ENCODE peak calls at places on chromosome 19, in nine cellular contexts. One of them, this sample, is unnamed.

GRCh38 chr19:3338541-3339181 is 27.7 kb upstream of the NFIC start:
- DNase-seq in A549: no peak
- DNase-seq in NCI-H2227 treated with DMSO at 0.1 percent for 48 hours: no peak
- DNase-seq in AG09319: no peak
- DNase-seq in stimulated activated CD4-positive, alpha-beta T cell treated with anti-CD3 and anti-CD28 coated beads, Interleukin-15, amount 100 ng/mL, for 24 hours: peak; percentile 53
- DNase-seq in activated T-cell treated with anti-CD3 and anti-CD28 coated beads, Interleukin-2, amount 50 U/mL, for 4 hours: peak; percentile 50
- DNase-seq in T-helper 2 cell: no peak
- DNase-seq in neural crest cell: no peak
- DNase-seq in ascending aorta: no peak
- DNase-seq in this sample: no peak

GRCh38 chr19:14114854-14115253 is 2.7 kb downstream of the PRKACA start:
- DNase-seq in ascending aorta: no peak
- DNase-seq in A549: peak; percentile 48
- DNase-seq in T-helper 2 cell: no peak
- DNase-seq in NCI-H2227 treated with DMSO at 0.1 percent for 48 hours: no peak
- DNase-seq in AG09319: no peak
- DNase-seq in activated T-cell treated with anti-CD3 and anti-CD28 coated beads, Interleukin-2, amount 50 U/mL, for 4 hours: peak; percentile 48
- DNase-seq in stimulated activated CD4-positive, alpha-beta T cell treated with anti-CD3 and anti-CD28 coated beads, Interleukin-15, amount 100 ng/mL, for 24 hours: peak; percentile 66
- DNase-seq in neural crest cell: peak; percentile 21
- DNase-seq in this sample: no peak

GRCh38 chr19:48637449-48637947 is 319 bp upstream of the DBP start:
- DNase-seq in neural crest cell: peak; percentile 92
- DNase-seq in AG09319: peak; percentile 99
- DNase-seq in stimulated activated CD4-positive, alpha-beta T cell treated with anti-CD3 and anti-CD28 coated beads, Interleukin-15, amount 100 ng/mL, for 24 hours: peak; percentile 99
- DNase-seq in T-helper 2 cell: peak; percentile 98
- DNase-seq in NCI-H2227 treated with DMSO at 0.1 percent for 48 hours: peak; percentile 95
- DNase-seq in activated T-cell treated with anti-CD3 and anti-CD28 coated beads, Interleukin-2, amount 50 U/mL, for 4 hours: peak; percentile 99
- DNase-seq in ascending aorta: peak; percentile 98
- DNase-seq in A549: peak; percentile 100
- DNase-seq in this sample: peak; percentile 100

GRCh38 chr19:53094749-53095575 is 8.3 kb downstream of the ZNF160 start:
- DNase-seq in neural crest cell: no peak
- DNase-seq in stimulated activated CD4-positive, alpha-beta T cell treated with anti-CD3 and anti-CD28 coated beads, Interleukin-15, amount 100 ng/mL, for 24 hours: no peak
- DNase-seq in AG09319: no peak
- DNase-seq in activated T-cell treated with anti-CD3 and anti-CD28 coated beads, Interleukin-2, amount 50 U/mL, for 4 hours: no peak
- DNase-seq in A549: no peak
- DNase-seq in NCI-H2227 treated with DMSO at 0.1 percent for 48 hours: no peak
- DNase-seq in ascending aorta: no peak
- DNase-seq in T-helper 2 cell: no peak
- DNase-seq in this sample: no peak

GRCh38 chr19:8304841-8305621 is 3.1 kb downstream of the CD320 start:
- DNase-seq in ascending aorta: no peak
- DNase-seq in AG09319: no peak
- DNase-seq in activated T-cell treated with anti-CD3 and anti-CD28 coated beads, Interleukin-2, amount 50 U/mL, for 4 hours: no peak
- DNase-seq in NCI-H2227 treated with DMSO at 0.1 percent for 48 hours: no peak
- DNase-seq in stimulated activated CD4-positive, alpha-beta T cell treated with anti-CD3 and anti-CD28 coated beads, Interleukin-15, amount 100 ng/mL, for 24 hours: peak; percentile 56
- DNase-seq in neural crest cell: peak; percentile 50
- DNase-seq in A549: no peak
- DNase-seq in T-helper 2 cell: no peak
- DNase-seq in this sample: no peak

GRCh38 chr19:45097776-45098520 is 5.0 kb downstream of the PPP1R37 start:
- DNase-seq in ascending aorta: no peak
- DNase-seq in A549: peak; percentile 95
- DNase-seq in NCI-H2227 treated with DMSO at 0.1 percent for 48 hours: no peak
- DNase-seq in neural crest cell: no peak
- DNase-seq in stimulated activated CD4-positive, alpha-beta T cell treated with anti-CD3 and anti-CD28 coated beads, Interleukin-15, amount 100 ng/mL, for 24 hours: no peak
- DNase-seq in AG09319: peak; percentile 65
- DNase-seq in T-helper 2 cell: no peak
- DNase-seq in activated T-cell treated with anti-CD3 and anti-CD28 coated beads, Interleukin-2, amount 50 U/mL, for 4 hours: no peak
- DNase-seq in this sample: peak; percentile 64

GRCh38 chr19:32843716-32844245 is 25.8 kb downstream of the SLC7A9 start:
- DNase-seq in neural crest cell: no peak
- DNase-seq in AG09319: no peak
- DNase-seq in activated T-cell treated with anti-CD3 and anti-CD28 coated beads, Interleukin-2, amount 50 U/mL, for 4 hours: no peak
- DNase-seq in T-helper 2 cell: no peak
- DNase-seq in NCI-H2227 treated with DMSO at 0.1 percent for 48 hours: no peak
- DNase-seq in ascending aorta: no peak
- DNase-seq in stimulated activated CD4-positive, alpha-beta T cell treated with anti-CD3 and anti-CD28 coated beads, Interleukin-15, amount 100 ng/mL, for 24 hours: no peak
- DNase-seq in A549: no peak
- DNase-seq in this sample: no peak

GRCh38 chr19:43560687-43561086 is 14.6 kb downstream of the XRCC1 start:
- DNase-seq in AG09319: no peak
- DNase-seq in neural crest cell: no peak
- DNase-seq in activated T-cell treated with anti-CD3 and anti-CD28 coated beads, Interleukin-2, amount 50 U/mL, for 4 hours: peak; percentile 21
- DNase-seq in A549: peak; percentile 62
- DNase-seq in ascending aorta: no peak
- DNase-seq in stimulated activated CD4-positive, alpha-beta T cell treated with anti-CD3 and anti-CD28 coated beads, Interleukin-15, amount 100 ng/mL, for 24 hours: peak; percentile 24
- DNase-seq in T-helper 2 cell: no peak
- DNase-seq in NCI-H2227 treated with DMSO at 0.1 percent for 48 hours: no peak
- DNase-seq in this sample: no peak

GRCh38 chr19:21221653-21222052 is 79.8 kb downstream of the ZNF431 start:
- DNase-seq in activated T-cell treated with anti-CD3 and anti-CD28 coated beads, Interleukin-2, amount 50 U/mL, for 4 hours: no peak
- DNase-seq in A549: no peak
- DNase-seq in NCI-H2227 treated with DMSO at 0.1 percent for 48 hours: no peak
- DNase-seq in ascending aorta: no peak
- DNase-seq in neural crest cell: no peak
- DNase-seq in stimulated activated CD4-positive, alpha-beta T cell treated with anti-CD3 and anti-CD28 coated beads, Interleukin-15, amount 100 ng/mL, for 24 hours: no peak
- DNase-seq in AG09319: no peak
- DNase-seq in T-helper 2 cell: no peak
- DNase-seq in this sample: no peak

GRCh38 chr19:789473-790052 is 7.7 kb upstream of the PTBP1 start:
- DNase-seq in ascending aorta: no peak
- DNase-seq in AG09319: no peak
- DNase-seq in neural crest cell: no peak
- DNase-seq in NCI-H2227 treated with DMSO at 0.1 percent for 48 hours: no peak
- DNase-seq in T-helper 2 cell: no peak
- DNase-seq in A549: no peak
- DNase-seq in stimulated activated CD4-positive, alpha-beta T cell treated with anti-CD3 and anti-CD28 coated beads, Interleukin-15, amount 100 ng/mL, for 24 hours: no peak
- DNase-seq in activated T-cell treated with anti-CD3 and anti-CD28 coated beads, Interleukin-2, amount 50 U/mL, for 4 hours: no peak
- DNase-seq in this sample: no peak

GRCh38 chr19:45152504-45153338 is 8.1 kb downstream of the NKPD1 start:
- DNase-seq in neural crest cell: no peak
- DNase-seq in NCI-H2227 treated with DMSO at 0.1 percent for 48 hours: no peak
- DNase-seq in AG09319: no peak
- DNase-seq in A549: no peak
- DNase-seq in T-helper 2 cell: no peak
- DNase-seq in ascending aorta: no peak
- DNase-seq in stimulated activated CD4-positive, alpha-beta T cell treated with anti-CD3 and anti-CD28 coated beads, Interleukin-15, amount 100 ng/mL, for 24 hours: peak; percentile 58
- DNase-seq in activated T-cell treated with anti-CD3 and anti-CD28 coated beads, Interleukin-2, amount 50 U/mL, for 4 hours: peak; percentile 48
- DNase-seq in this sample: no peak

GRCh38 chr19:55553217-55554182 is 8.2 kb upstream of the SBK3 start:
- DNase-seq in activated T-cell treated with anti-CD3 and anti-CD28 coated beads, Interleukin-2, amount 50 U/mL, for 4 hours: no peak
- DNase-seq in T-helper 2 cell: no peak
- DNase-seq in ascending aorta: no peak
- DNase-seq in AG09319: no peak
- DNase-seq in neural crest cell: no peak
- DNase-seq in stimulated activated CD4-positive, alpha-beta T cell treated with anti-CD3 and anti-CD28 coated beads, Interleukin-15, amount 100 ng/mL, for 24 hours: no peak
- DNase-seq in A549: no peak
- DNase-seq in NCI-H2227 treated with DMSO at 0.1 percent for 48 hours: no peak
- DNase-seq in this sample: no peak

GRCh38 chr19:45499196-45500180 is 1.2 kb downstream of the PPM1N start:
- DNase-seq in stimulated activated CD4-positive, alpha-beta T cell treated with anti-CD3 and anti-CD28 coated beads, Interleukin-15, amount 100 ng/mL, for 24 hours: peak; percentile 78
- DNase-seq in AG09319: no peak
- DNase-seq in neural crest cell: peak; percentile 23
- DNase-seq in A549: no peak
- DNase-seq in ascending aorta: no peak
- DNase-seq in T-helper 2 cell: no peak
- DNase-seq in NCI-H2227 treated with DMSO at 0.1 percent for 48 hours: no peak
- DNase-seq in activated T-cell treated with anti-CD3 and anti-CD28 coated beads, Interleukin-2, amount 50 U/mL, for 4 hours: peak; percentile 60
- DNase-seq in this sample: no peak

GRCh38 chr19:7191946-7192691 is 102.1 kb downstream of the INSR start:
- DNase-seq in neural crest cell: no peak
- DNase-seq in T-helper 2 cell: no peak
- DNase-seq in A549: no peak
- DNase-seq in activated T-cell treated with anti-CD3 and anti-CD28 coated beads, Interleukin-2, amount 50 U/mL, for 4 hours: peak; percentile 27
- DNase-seq in AG09319: no peak
- DNase-seq in stimulated activated CD4-positive, alpha-beta T cell treated with anti-CD3 and anti-CD28 coated beads, Interleukin-15, amount 100 ng/mL, for 24 hours: peak; percentile 47
- DNase-seq in ascending aorta: no peak
- DNase-seq in NCI-H2227 treated with DMSO at 0.1 percent for 48 hours: no peak
- DNase-seq in this sample: no peak

GRCh38 chr19:49106648-49107135 is 7.5 kb upstream of the LIN7B start:
- DNase-seq in activated T-cell treated with anti-CD3 and anti-CD28 coated beads, Interleukin-2, amount 50 U/mL, for 4 hours: peak; percentile 63
- DNase-seq in A549: peak; percentile 69
- DNase-seq in ascending aorta: no peak
- DNase-seq in T-helper 2 cell: no peak
- DNase-seq in stimulated activated CD4-positive, alpha-beta T cell treated with anti-CD3 and anti-CD28 coated beads, Interleukin-15, amount 100 ng/mL, for 24 hours: peak; percentile 75
- DNase-seq in AG09319: no peak
- DNase-seq in NCI-H2227 treated with DMSO at 0.1 percent for 48 hours: no peak
- DNase-seq in neural crest cell: peak; percentile 63
- DNase-seq in this sample: peak; percentile 46

GRCh38 chr19:17041994-17042393 is 15.4 kb upstream of the CPAMD8 start:
- DNase-seq in NCI-H2227 treated with DMSO at 0.1 percent for 48 hours: no peak
- DNase-seq in A549: no peak
- DNase-seq in neural crest cell: no peak
- DNase-seq in stimulated activated CD4-positive, alpha-beta T cell treated with anti-CD3 and anti-CD28 coated beads, Interleukin-15, amount 100 ng/mL, for 24 hours: no peak
- DNase-seq in AG09319: peak; percentile 20
- DNase-seq in activated T-cell treated with anti-CD3 and anti-CD28 coated beads, Interleukin-2, amount 50 U/mL, for 4 hours: no peak
- DNase-seq in ascending aorta: no peak
- DNase-seq in T-helper 2 cell: no peak
- DNase-seq in this sample: no peak

GRCh38 chr19:10936661-10937084 is 8.1 kb downstream of the TIMM29 start:
- DNase-seq in stimulated activated CD4-positive, alpha-beta T cell treated with anti-CD3 and anti-CD28 coated beads, Interleukin-15, amount 100 ng/mL, for 24 hours: peak; percentile 45
- DNase-seq in NCI-H2227 treated with DMSO at 0.1 percent for 48 hours: peak; percentile 62
- DNase-seq in AG09319: peak; percentile 56
- DNase-seq in A549: peak; percentile 56
- DNase-seq in neural crest cell: peak; percentile 59
- DNase-seq in ascending aorta: no peak
- DNase-seq in T-helper 2 cell: no peak
- DNase-seq in activated T-cell treated with anti-CD3 and anti-CD28 coated beads, Interleukin-2, amount 50 U/mL, for 4 hours: no peak
- DNase-seq in this sample: peak; percentile 77

GRCh38 chr19:16901491-16902175 is 12.8 kb downstream of the F2RL3 start:
- DNase-seq in T-helper 2 cell: no peak
- DNase-seq in NCI-H2227 treated with DMSO at 0.1 percent for 48 hours: no peak
- DNase-seq in neural crest cell: no peak
- DNase-seq in stimulated activated CD4-positive, alpha-beta T cell treated with anti-CD3 and anti-CD28 coated beads, Interleukin-15, amount 100 ng/mL, for 24 hours: no peak
- DNase-seq in AG09319: no peak
- DNase-seq in A549: no peak
- DNase-seq in activated T-cell treated with anti-CD3 and anti-CD28 coated beads, Interleukin-2, amount 50 U/mL, for 4 hours: no peak
- DNase-seq in ascending aorta: no peak
- DNase-seq in this sample: no peak